ENCODE peak calls at places on chromosomes 5 and 9, in five cellular contexts. F is IMR-90, N is uterus, W is colonic mucosa, E is dorsolateral prefrontal cortex. L is an unnamed sample. For H3K27me3, the result is how much of the 10 kb centered on the place peaks cover.

GRCh38 chr5:34410411-34411139 is 245.6 kb upstream of the RAI14 start:
- DNase-seq in F (no peak), N (no peak), W (no peak), E (no peak), L (no peak)

GRCh38 chr9:37036237-37037136 is 2.4 kb upstream of the PAX5 start:
- DNase-seq in F (peak), N (no peak), W (peak), E (no peak), L (peak)

GRCh38 chr5:45680950-45681349 is 15.2 kb downstream of the HCN1 start:
- DNase-seq in F (no peak), N (no peak), W (no peak), E (no peak), L (no peak)

GRCh38 chr5:157559301-157559700 is 16.3 kb downstream of the ADAM19 start:
- DNase-seq in F (peak), N (no peak), W (no peak), E (no peak), L (no peak)

GRCh38 chr5:27266184-27266583 is 227.8 kb upstream of the CDH9 start:
- DNase-seq in F (no peak), N (no peak), W (no peak), E (no peak), L (no peak)

GRCh38 chr5:103260951-103261350 is 2.4 kb downstream of the MACIR start:
- DNase-seq in F (no peak), N (no peak), W (no peak), E (no peak), L (no peak)

GRCh38 chr5:37437716-37438115 is 58.6 kb downstream of the WDR70 start:
- DNase-seq in F (peak), N (no peak), W (no peak), E (no peak), L (no peak)

GRCh38 chr5:78755822-78756429 is 107.4 kb upstream of the LHFPL2 start:
- DNase-seq in F (peak), N (no peak), W (no peak), E (no peak), L (no peak)

GRCh38 chr5:26024774-26025173 is 1013.6 kb downstream of the CDH9 start:
- DNase-seq in F (no peak), N (no peak), W (no peak), E (no peak), L (no peak)

GRCh38 chr5:137075163-137075970 is 423.8 kb downstream of the SPOCK1 start:
- DNase-seq in F (peak), N (peak), W (peak), E (no peak), L (no peak)

GRCh38 chr5:108386345-108387061 is 4.6 kb upstream of the FBXL17 start:
- DNase-seq in F (peak), N (no peak), W (no peak), E (no peak), L (no peak)

GRCh38 chr9:93234600-93234999 is 50.7 kb downstream of the WNK2 start:
- DNase-seq in F (no peak), N (no peak), W (no peak), E (no peak), L (no peak)

GRCh38 chr9:134834217-134834956 is 46.2 kb upstream of the FCN2 start:
- DNase-seq in F (no peak), N (no peak), W (no peak), E (peak), L (no peak)

GRCh38 chr9:96391021-96391765 is 7.7 kb upstream of the SLC35D2 start:
- DNase-seq in F (peak), N (no peak), W (peak), E (no peak), L (no peak)

GRCh38 chr9:96129698-96130097 is 172.3 kb downstream of the HSD17B3 start:
- DNase-seq in F (no peak), N (no peak), W (no peak), E (no peak), L (no peak)

GRCh38 chr5:1184481-1184880 is 16.9 kb upstream of the SLC6A19 start:
- DNase-seq in F (no peak), N (no peak), W (peak), E (peak), L (peak)

GRCh38 chr9:21510806-21511205 is 28.7 kb upstream of the IFNE start:
- DNase-seq in F (no peak), N (no peak), W (no peak), E (no peak), L (no peak)

GRCh38 chr5:6434737-6435136 is 13.9 kb upstream of the UBE2QL1 start:
- DNase-seq in F (no peak), N (no peak), W (no peak), E (no peak), L (no peak)

GRCh38 chr5:38189031-38189632 is 69.2 kb upstream of the EGFLAM start:
- DNase-seq in F (no peak), N (no peak), W (no peak), E (no peak), L (no peak)

GRCh38 chr5:1507457-1507856 is 16.3 kb downstream of the LPCAT1 start:
- DNase-seq in F (no peak), N (no peak), W (no peak), E (peak), L (peak)

GRCh38 chr9:3138236-3139229 is 294.6 kb upstream of the PUM3 start:
- DNase-seq in F (no peak), N (no peak), W (no peak), E (no peak), L (no peak)

GRCh38 chr5:172906436-172906835 is 52.8 kb upstream of the RPL26L1 start:
- DNase-seq in F (peak), N (peak), W (no peak), E (no peak), L (no peak)

GRCh38 chr5:157857821-157858526 is 971 bp downstream of the CLINT1 start:
- DNase-seq in F (peak), N (no peak), W (no peak), E (no peak), L (no peak)

GRCh38 chr5:96093890-96094381 is 132.3 kb upstream of the ELL2 start:
- DNase-seq in F (no peak), N (no peak), W (no peak), E (no peak), L (no peak)

GRCh38 chr5:160306711-160307110 is 5.7 kb downstream of the CCNJL start:
- DNase-seq in F (no peak), N (no peak), W (peak), E (no peak), L (no peak)

GRCh38 chr9:9942764-9943424 is 669.9 kb downstream of the PTPRD start:
- DNase-seq in F (peak), N (no peak), W (peak), E (peak), L (peak)

GRCh38 chr5:9054821-9055589 is 490.9 kb downstream of the SEMA5A start:
- DNase-seq in F (peak), N (no peak), W (no peak), E (no peak), L (no peak)

GRCh38 chr5:141878771-141879759 is 855 bp upstream of the PCDH1 start:
- DNase-seq in F (peak), N (peak), W (peak), E (peak), L (peak)
- H3K27me3 ChIP-seq in F (half or more), N (under half), W (under half), E (under half), L (under half)

DNA sequence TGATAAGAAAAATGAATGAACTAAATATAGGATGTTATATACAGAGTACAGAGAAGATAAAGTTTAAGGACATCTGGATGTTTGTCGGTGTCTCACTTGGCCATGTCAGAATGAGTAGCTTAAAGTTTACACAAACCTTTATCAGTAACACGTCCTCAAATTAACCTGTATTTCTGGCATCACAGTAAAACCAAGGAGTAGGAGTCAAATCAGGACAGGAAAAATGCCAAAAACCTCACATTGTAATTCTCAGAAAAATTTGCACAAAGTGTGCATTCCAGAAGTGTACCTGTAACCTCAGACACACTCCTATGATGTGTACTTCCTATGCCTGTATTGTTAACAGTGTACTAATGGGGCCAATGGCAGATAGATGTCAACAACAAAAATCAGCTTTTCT is 139.3 kb downstream of the SMC2 start:
- DNase-seq in F (no peak), N (no peak), W (no peak), E (no peak), L (no peak)
- H3K27ac ChIP-seq in F (no peak), N (no peak), W (no peak), E (no peak), L (no peak)

DNA sequence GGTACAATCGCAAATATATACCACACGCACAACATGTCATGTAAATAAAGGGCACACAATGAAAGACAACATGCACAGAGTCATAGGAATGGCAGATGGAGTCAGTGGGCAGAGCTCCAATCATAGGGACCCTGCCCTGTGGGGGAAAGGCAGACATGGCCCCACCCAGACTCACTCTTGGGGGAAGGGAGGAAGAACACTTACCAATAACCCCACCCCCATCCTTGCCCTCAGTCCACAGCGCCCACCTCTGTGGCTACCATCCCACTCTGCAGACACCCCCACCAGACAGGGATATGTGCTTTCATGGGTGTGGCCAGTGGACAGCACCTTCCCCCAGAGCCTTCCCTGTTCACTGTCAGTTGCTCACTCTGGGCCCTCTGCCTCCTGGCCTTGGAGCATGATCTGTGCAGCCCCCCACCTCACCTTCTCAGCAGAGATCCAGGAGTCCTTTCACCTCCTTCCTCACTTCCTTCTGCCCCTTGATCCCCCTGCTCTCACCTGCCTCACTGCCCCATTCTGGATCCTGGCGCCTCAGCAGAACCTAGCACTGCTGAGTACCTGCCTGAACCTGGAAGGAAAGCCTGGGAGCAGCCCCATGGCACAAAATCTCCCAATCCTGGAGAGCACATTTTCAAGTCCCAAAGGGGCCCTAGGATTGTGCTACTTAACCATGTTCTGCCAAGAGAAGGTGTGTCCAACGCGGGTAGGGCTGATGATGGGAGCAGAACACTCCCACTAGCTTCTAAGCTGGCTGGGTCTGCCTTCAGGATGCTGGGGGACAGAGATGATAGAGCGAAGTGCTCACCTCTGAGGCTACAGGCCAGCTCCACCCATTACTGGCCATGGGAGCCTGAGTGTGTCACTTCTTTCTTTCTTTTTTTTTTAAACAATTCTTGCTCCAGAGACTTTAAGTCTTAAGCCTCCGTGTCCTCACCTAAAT is 1.5 kb upstream of the PHF19 start:
- DNase-seq in F (no peak), N (no peak), W (no peak), E (no peak), L (no peak)
- H3K4me3 ChIP-seq in F (no peak), N (no peak), W (peak), E (peak), L (no peak)

DNA sequence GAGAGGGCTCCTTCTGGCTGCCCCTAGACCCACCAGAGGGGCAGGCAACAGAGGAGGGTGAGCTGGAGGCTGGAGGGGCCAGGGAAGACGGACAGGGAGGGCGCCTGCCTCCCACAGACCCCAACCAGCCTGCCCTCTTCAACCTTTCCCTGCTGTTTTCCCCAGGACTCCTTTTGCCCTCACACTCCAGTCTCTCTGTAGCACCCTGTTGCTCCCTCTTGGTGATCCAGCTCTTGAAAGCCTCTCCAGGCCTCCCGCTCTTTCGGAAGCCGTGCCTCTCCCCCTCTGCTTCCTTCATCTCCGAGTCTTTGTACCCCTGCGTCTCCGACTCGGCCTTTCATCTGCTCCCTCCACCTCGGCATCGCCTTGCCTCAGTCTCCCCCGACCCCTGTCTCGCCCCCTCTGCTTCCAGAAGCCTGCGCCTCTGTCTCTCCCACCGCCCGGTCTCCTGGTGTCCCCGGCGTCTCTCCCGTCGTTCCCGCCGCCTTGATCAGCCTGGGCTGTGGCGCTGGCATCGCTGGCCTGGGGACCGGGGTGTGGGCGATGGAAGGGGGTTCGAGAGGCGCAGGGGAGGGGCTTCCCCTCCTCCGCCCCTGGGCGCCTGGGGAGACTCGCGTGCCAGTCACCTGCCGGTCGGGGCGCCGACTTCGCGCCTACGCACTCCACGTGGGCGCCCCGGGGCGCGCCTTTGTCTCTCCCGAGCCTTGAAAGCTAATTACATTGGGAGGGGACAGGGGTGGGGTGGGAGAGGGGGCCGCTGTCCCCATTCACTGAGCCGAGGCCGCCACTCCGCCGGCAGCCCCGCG is 5.3 kb upstream of the PRDM12 start:
- DNase-seq in F (no peak), N (no peak), W (no peak), E (no peak), L (no peak)
- H3K27me3 ChIP-seq in F (half or more), N (half or more), W (half or more), E (half or more), L (under half)

DNA sequence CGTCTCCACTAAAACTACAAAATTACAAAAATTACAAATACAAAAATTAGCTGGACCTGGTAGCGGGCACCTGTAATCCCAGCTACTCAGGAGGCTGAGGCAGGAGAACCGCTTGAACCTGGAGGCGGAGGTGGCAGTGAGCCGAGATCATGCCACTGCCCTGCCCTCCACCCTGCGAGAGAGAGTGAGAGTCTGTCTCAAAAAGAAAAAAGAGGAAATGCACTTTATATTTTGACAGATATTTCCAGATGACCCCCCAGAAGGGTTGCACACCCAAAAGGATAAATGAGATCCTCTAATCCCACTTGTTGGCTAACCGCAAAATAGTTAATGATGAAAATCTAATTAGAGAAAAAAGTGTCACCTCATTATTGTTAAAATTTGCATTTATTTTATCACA is 2.2 kb downstream of the HSDL2 start:
- DNase-seq in F (no peak), N (no peak), W (no peak), E (no peak), L (no peak)
- H3K27ac ChIP-seq in F (no peak), N (no peak), W (no peak), E (no peak), L (no peak)

GRCh38 chr5:112333236-112333850 is 85.7 kb downstream of the EPB41L4A start:
- DNase-seq in F (no peak), N (no peak), W (no peak), E (no peak), L (no peak)
- H3K4me3 ChIP-seq in F (no peak), N (no peak), W (no peak), E (no peak), L (no peak)

GRCh38 chr9:34578241-34579096 is 11.1 kb downstream of the CNTFR start:
- DNase-seq in F (peak), N (no peak), W (no peak), E (peak), L (no peak)
- H3K27me3 ChIP-seq in F (half or more), N (under half), W (under half), E (under half), L (under half)

DNA sequence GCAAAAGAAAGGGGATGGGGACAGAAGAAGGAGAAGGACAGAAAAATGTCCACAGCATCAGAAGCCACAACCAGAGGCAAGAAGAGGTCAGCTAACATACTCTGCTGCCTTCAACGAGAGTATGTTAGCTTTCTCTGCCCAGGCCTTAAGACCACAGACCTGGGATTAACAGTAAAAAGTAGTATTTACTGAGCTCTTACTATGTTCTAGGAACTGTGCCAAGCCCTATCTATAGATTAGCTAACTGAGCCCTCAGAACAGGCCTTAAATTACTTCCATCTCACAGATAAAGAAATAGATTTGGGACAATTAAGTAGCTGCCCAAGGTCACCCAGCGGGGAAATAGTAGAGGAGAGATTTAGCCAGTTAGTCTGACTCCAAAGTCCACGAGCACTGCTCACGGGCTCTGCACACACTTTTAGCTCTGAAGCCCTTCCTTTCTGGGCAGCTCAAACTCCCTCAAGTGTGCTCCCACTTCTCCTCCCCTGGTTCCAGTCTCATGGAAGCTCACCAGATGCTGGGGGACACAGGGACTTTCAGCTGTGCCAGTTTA is 64.5 kb upstream of the EQTN start:
- DNase-seq in F (no peak), N (no peak), W (no peak), E (no peak), L (no peak)
- H3K27ac ChIP-seq in F (no peak), N (no peak), W (peak), E (no peak), L (no peak)